ENCODE peak calls at places on chromosomes 2 and 18, in five cellular contexts. E is IMR-90, D is neuronal stem cell, F is mesenchymal stem cell, M is mesendoderm. Q is an unnamed sample.

GRCh38 chr2:48195168-48195567 is 288.9 kb upstream of the FBXO11 start:
- DNase-seq in F (no peak), E (no peak), D (no peak), M (no peak), Q (no peak)

GRCh38 chr2:217964255-217964654 is 38.5 kb downstream of the TNS1 start:
- DNase-seq in F (no peak), M (no peak), D (no peak), E (no peak), Q (no peak)

GRCh38 chr2:232860593-232861241 is 9.3 kb upstream of the SNORC start:
- DNase-seq in M (peak), F (no peak), D (no peak), E (no peak), Q (no peak)

GRCh38 chr2:237885171-237885930 is 25.9 kb downstream of the RAMP1 start:
- DNase-seq in M (no peak), F (no peak), D (no peak), E (no peak), Q (no peak)

GRCh38 chr2:122749347-122749850 is 993.9 kb downstream of the TSN start:
- DNase-seq in E (no peak), M (no peak), D (no peak), F (no peak), Q (no peak)

GRCh38 chr2:1701020-1701419 is 43.3 kb downstream of the PXDN start:
- DNase-seq in D (no peak), F (no peak), E (no peak), M (no peak), Q (no peak)

GRCh38 chr2:52608030-52608429 is 1159.6 kb upstream of the CHAC2 start:
- DNase-seq in D (no peak), F (no peak), M (no peak), E (no peak), Q (no peak)

GRCh38 chr2:161139098-161139987 is 20.9 kb upstream of the TANK start:
- DNase-seq in F (peak), M (no peak), D (no peak), E (peak), Q (no peak)

GRCh38 chr2:30206461-30207430 is 24.6 kb upstream of the LBH start:
- DNase-seq in F (no peak), M (no peak), E (no peak), D (no peak), Q (no peak)

GRCh38 chr2:95076705-95077520 is 44.7 kb downstream of the MRPS5 start:
- DNase-seq in D (peak), E (peak), M (peak), F (peak), Q (peak)

GRCh38 chr2:207416936-207417718 is 112.6 kb upstream of the CREB1 start:
- DNase-seq in F (no peak), M (no peak), E (peak), D (no peak), Q (no peak)

GRCh38 chr2:36450466-36451196 is 95.1 kb downstream of the CRIM1 start:
- DNase-seq in F (peak), D (no peak), E (peak), M (peak), Q (no peak)

GRCh38 chr2:46632349-46632748 is 153.0 kb downstream of the TMEM247 start:
- DNase-seq in M (peak), F (peak), D (no peak), E (peak), Q (no peak)

GRCh38 chr2:8441371-8441770 is 240.5 kb upstream of the ID2 start:
- DNase-seq in E (no peak), F (no peak), D (no peak), M (no peak), Q (no peak)

GRCh38 chr2:220275454-220275853 is 648.0 kb downstream of the SLC4A3 start:
- DNase-seq in F (no peak), E (no peak), M (peak), D (no peak), Q (no peak)

GRCh38 chr2:108363900-108364225 is 13.9 kb upstream of the SULT1C4 start:
- DNase-seq in F (no peak), M (no peak), E (peak), D (no peak), Q (no peak)

GRCh38 chr2:140565756-140566155 is 1565.1 kb downstream of the LRP1B start:
- DNase-seq in M (peak), E (no peak), F (no peak), D (no peak), Q (peak)

GRCh38 chr18:28059861-28060260 is 117.1 kb downstream of the CDH2 start:
- DNase-seq in D (no peak), E (no peak), M (no peak), F (no peak), Q (no peak)

GRCh38 chr2:108418416-108418815 is 30.6 kb upstream of the GCC2 start:
- DNase-seq in D (no peak), F (no peak), E (no peak), M (no peak), Q (no peak)

GRCh38 chr2:240460781-240461431 is 25.4 kb downstream of the GPC1 start:
- DNase-seq in E (no peak), F (no peak), M (no peak), D (no peak), Q (peak)

GRCh38 chr18:45254683-45255082 is 360.6 kb upstream of the SLC14A2 start:
- DNase-seq in M (no peak), F (no peak), E (no peak), D (no peak), Q (no peak)

GRCh38 chr2:233544079-233544690 is 22.4 kb downstream of the USP40 start:
- DNase-seq in M (peak), F (no peak), E (no peak), D (no peak), Q (no peak)

GRCh38 chr18:41134426-41134825 is 820.6 kb upstream of the PIK3C3 start:
- DNase-seq in D (no peak), M (peak), E (peak), F (peak), Q (no peak)

GRCh38 chr2:223058952-223059716 is 7.1 kb downstream of the KCNE4 start:
- DNase-seq in F (peak), E (peak), M (no peak), D (no peak), Q (no peak)

GRCh38 chr18:8081267-8081666 is 514.2 kb downstream of the PTPRM start:
- DNase-seq in D (no peak), M (no peak), E (no peak), F (no peak), Q (no peak)

GRCh38 chr2:70115646-70116442 is 28.6 kb downstream of the PCBP1 start:
- DNase-seq in M (no peak), D (no peak), F (no peak), E (no peak), Q (no peak)
- H2BK15ac ChIP-seq in M (no peak), D (peak), F (peak), E (no peak), Q (no peak)

DNA sequence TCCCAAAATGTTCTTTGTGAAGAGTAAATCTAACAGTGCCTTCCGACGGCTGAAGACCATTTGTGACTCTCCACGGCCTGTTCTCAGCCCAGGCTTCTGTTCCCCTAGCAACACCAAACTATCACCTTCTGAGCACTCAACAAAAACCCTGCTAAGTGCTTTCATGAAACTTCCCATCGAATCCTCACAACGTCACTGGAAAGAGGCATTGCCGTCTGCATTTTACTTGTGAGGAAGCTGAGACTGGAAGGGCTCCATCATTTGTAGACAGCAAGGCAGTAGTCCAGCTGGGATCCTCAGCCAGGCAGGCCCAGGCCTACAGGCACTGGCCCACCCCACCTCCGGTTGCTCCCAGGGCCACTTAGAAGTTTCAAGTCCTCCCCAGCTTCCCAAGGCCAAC is 97.8 kb upstream of the POU3F3 start:
- DNase-seq in F (no peak), M (no peak), D (no peak), E (no peak), Q (no peak)
- H2BK15ac ChIP-seq in F (no peak), M (no peak), D (no peak), E (no peak), Q (no peak)

GRCh38 chr18:13485604-13486003 is 240.8 kb downstream of the FAM210A start:
- DNase-seq in F (no peak), D (no peak), E (no peak), M (no peak), Q (no peak)

GRCh38 chr18:13487237-13487636 is 239.1 kb downstream of the FAM210A start:
- DNase-seq in E (no peak), D (no peak), M (no peak), F (no peak), Q (no peak)

GRCh38 chr18:13483316-13484270 is 242.8 kb downstream of the FAM210A start:
- DNase-seq in M (no peak), E (no peak), D (no peak), F (no peak), Q (no peak)

GRCh38 chr18:13486686-13487085 is 239.7 kb downstream of the FAM210A start:
- DNase-seq in D (no peak), F (no peak), E (no peak), M (no peak), Q (no peak)

GRCh38 chr18:13485182-13485581 is 241.2 kb downstream of the FAM210A start:
- DNase-seq in M (no peak), F (no peak), D (no peak), E (no peak), Q (no peak)
- H2BK15ac ChIP-seq in M (no peak), F (no peak), D (peak), E (no peak), Q (no peak)

GRCh38 chr2:152454391-152454790 is 119.4 kb downstream of the FMNL2 start:
- DNase-seq in F (no peak), E (no peak), M (peak), D (no peak), Q (no peak)
- H2BK15ac ChIP-seq in F (no peak), E (no peak), M (no peak), D (no peak), Q (no peak)

GRCh38 chr2:121133551-121134319 is 151.3 kb downstream of the TFCP2L1 start:
- DNase-seq in F (no peak), M (no peak), E (no peak), D (no peak), Q (no peak)

GRCh38 chr2:121135168-121135853 is 149.7 kb downstream of the TFCP2L1 start:
- DNase-seq in D (no peak), E (no peak), F (no peak), M (no peak), Q (no peak)

GRCh38 chr2:121136323-121136722 is 148.7 kb downstream of the TFCP2L1 start:
- DNase-seq in D (no peak), F (no peak), M (peak), E (no peak), Q (no peak)

GRCh38 chr2:121132054-121132453 is 152.9 kb downstream of the TFCP2L1 start:
- DNase-seq in E (no peak), D (no peak), F (no peak), M (no peak), Q (no peak)

GRCh38 chr2:121134728-121135127 is 150.3 kb downstream of the TFCP2L1 start:
- DNase-seq in E (no peak), D (no peak), M (no peak), F (no peak), Q (no peak)
- H2BK15ac ChIP-seq in E (no peak), D (no peak), M (no peak), F (no peak), Q (no peak)

GRCh38 chr2:41907716-41908328 is 140.0 kb upstream of the PKDCC start:
- DNase-seq in F (peak), E (peak), D (no peak), M (peak), Q (no peak)
- H2BK15ac ChIP-seq in F (no peak), E (peak), D (no peak), M (no peak), Q (no peak)

Q was measured in H9.